ENCODE peak calls at places on chromosome 1, in five cellular contexts. S is fibroblast of pulmonary artery, L is cardiac fibroblast, I is astrocyte, A is A549. E is an unnamed sample.

GRCh38 chr1:55640708-55641473 is 425.7 kb upstream of the USP24 start:
- DNase-seq in L (peak), I (no peak), A (no peak), S (peak), E (peak)

GRCh38 chr1:154501423-154502065 is 475 bp upstream of the TDRD10 start:
- DNase-seq in A (no peak), L (no peak), S (peak), I (no peak), E (no peak)

GRCh38 chr1:180632326-180633088 is 685 bp downstream of the XPR1 start:
- DNase-seq in A (peak), I (no peak), S (no peak), L (peak), E (no peak)

GRCh38 chr1:224114787-224115175 is 870 bp downstream of the FBXO28 start:
- DNase-seq in S (peak), A (no peak), I (no peak), L (peak), E (peak)

GRCh38 chr1:34361781-34362357 is 185.2 kb downstream of the C1orf94 start:
- DNase-seq in L (no peak), I (no peak), S (no peak), A (no peak), E (no peak)

GRCh38 chr1:224203243-224204016 is 20.4 kb downstream of the DEGS1 start:
- DNase-seq in S (peak), A (no peak), I (peak), L (peak), E (peak)

GRCh38 chr1:186636786-186637185 is 43.4 kb downstream of the PTGS2 start:
- DNase-seq in I (no peak), S (no peak), A (no peak), L (no peak), E (no peak)

GRCh38 chr1:151908228-151908691 is 1.1 kb downstream of the THEM4 start:
- DNase-seq in I (no peak), S (peak), A (no peak), L (peak), E (no peak)

GRCh38 chr1:233440952-233441401 is 113.5 kb downstream of the MAP3K21 start:
- DNase-seq in I (peak), L (peak), A (peak), S (peak), E (peak)

GRCh38 chr1:201016943-201017827 is 6.3 kb downstream of the KIF21B start:
- DNase-seq in S (no peak), I (no peak), A (no peak), L (no peak), E (no peak)

GRCh38 chr1:228287541-228288425 is 79.9 kb downstream of the OBSCN start:
- DNase-seq in S (no peak), I (no peak), L (no peak), A (no peak), E (no peak)

GRCh38 chr1:67766117-67766978 is 66.9 kb downstream of the GNG12 start:
- DNase-seq in I (peak), S (peak), L (peak), A (no peak), E (peak)

GRCh38 chr1:30371179-30371788 is 352.1 kb downstream of the MATN1 start:
- DNase-seq in L (no peak), S (no peak), A (no peak), I (no peak), E (no peak)

GRCh38 chr1:221991221-221991620 is 249.3 kb upstream of the DUSP10 start:
- DNase-seq in A (no peak), S (peak), I (peak), L (peak), E (peak)

GRCh38 chr1:68081775-68082283 is 31.4 kb upstream of the DIRAS3 start:
- DNase-seq in A (no peak), L (no peak), S (no peak), I (peak), E (no peak)

GRCh38 chr1:65148548-65149390 is 766 bp downstream of the AK4 start:
- DNase-seq in I (no peak), L (peak), A (peak), S (peak), E (peak)

GRCh38 chr1:157399343-157399983 is 152.9 kb downstream of the FCRL5 start:
- DNase-seq in S (no peak), L (no peak), A (no peak), I (no peak), E (peak)

GRCh38 chr1:200242379-200243041 is 167.3 kb downstream of the ZNF281 start:
- DNase-seq in S (peak), A (no peak), I (no peak), L (peak), E (no peak)

GRCh38 chr1:47527653-47528272 is 89.9 kb downstream of the FOXD2 start:
- DNase-seq in A (no peak), L (peak), I (no peak), S (no peak), E (peak)

DNA sequence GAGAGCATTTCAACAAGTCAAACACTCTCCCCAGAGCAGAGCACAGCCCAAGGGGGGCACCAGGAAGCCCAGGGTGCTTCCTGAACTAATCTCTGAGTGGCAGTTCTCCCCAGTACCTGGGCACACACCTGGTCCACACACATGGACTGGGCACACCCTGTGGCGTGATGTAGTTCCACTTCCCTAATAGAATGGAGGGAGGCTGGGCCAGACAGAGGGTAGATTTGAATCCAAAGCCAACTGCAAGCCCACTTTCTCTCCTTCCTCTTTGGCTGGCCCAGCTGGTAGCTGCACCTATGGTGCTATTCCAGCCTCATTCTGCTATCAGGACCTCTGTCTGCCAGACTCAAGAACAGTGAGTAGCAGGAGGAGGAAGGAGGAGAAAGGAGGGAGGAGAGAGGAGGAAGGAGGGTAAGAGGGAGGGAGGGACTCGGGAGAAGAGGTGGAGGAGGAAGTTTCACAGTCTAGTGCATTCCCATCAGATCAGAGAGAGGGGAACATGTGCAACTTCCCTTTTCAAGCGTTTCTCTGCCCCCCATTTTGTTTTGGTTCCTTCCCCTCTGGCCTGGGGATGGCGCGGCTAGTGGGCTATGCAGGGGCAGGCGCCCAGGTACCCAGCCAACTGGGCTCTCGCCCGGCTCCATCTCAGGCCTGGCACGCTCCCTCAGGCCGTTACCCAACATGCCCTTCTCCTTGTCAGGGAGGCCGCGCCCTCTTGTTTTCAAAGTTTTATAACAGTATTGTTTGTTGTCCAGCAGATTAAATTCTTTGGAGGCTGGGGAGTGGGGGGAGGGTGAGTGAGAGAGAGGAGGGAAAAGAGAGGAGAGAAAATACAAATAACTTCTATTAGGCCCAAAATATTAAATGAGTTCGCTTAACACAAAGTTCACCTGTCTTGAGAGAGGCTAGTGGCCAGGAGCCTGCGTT is 55.8 kb downstream of the CD46 start:
- DNase-seq in S (no peak), I (no peak), A (no peak), L (no peak), E (no peak)
- H3K4me3 ChIP-seq in S (no peak), I (no peak), A (no peak), L (no peak), E (no peak)

GRCh38 chr1:183368213-183369108 is 49.7 kb downstream of the NMNAT2 start:
- DNase-seq in A (no peak), L (no peak), I (no peak), S (no peak), E (no peak)
- TF ChIP-seq CTCF in A (no peak), L (no peak), I (no peak), S (no peak), E (no peak)

GRCh38 chr1:162982364-162982763 is 86.8 kb upstream of the RGS4 start:
- DNase-seq in A (no peak), S (peak), L (no peak), I (no peak), E (no peak)
- H3K4me3 ChIP-seq in A (no peak), S (no peak), L (no peak), I (no peak), E (no peak)

GRCh38 chr1:26820784-26821269 is 5.7 kb upstream of the ZDHHC18 start:
- DNase-seq in I (no peak), S (no peak), A (no peak), L (no peak), E (no peak)
- TF ChIP-seq CTCF in I (no peak), S (peak), A (no peak), L (no peak), E (no peak)

GRCh38 chr1:220789532-220790147 is 2.9 kb downstream of the MTARC1 start:
- DNase-seq in A (no peak), S (peak), I (no peak), L (no peak), E (peak)

GRCh38 chr1:220787069-220787614 is 429 bp downstream of the MTARC1 start:
- DNase-seq in A (peak), I (no peak), S (no peak), L (no peak), E (no peak)

GRCh38 chr1:220786337-220787068 is at the start of gene MTARC1:
- DNase-seq in L (peak), S (peak), I (peak), A (peak), E (peak)

GRCh38 chr1:220788900-220789299 is 2.2 kb downstream of the MTARC1 start:
- DNase-seq in I (no peak), L (no peak), A (no peak), S (no peak), E (no peak)

GRCh38 chr1:220788146-220788545 is 1.4 kb downstream of the MTARC1 start:
- DNase-seq in I (peak), L (no peak), A (no peak), S (no peak), E (no peak)
- H3K4me3 ChIP-seq in I (no peak), L (no peak), A (no peak), S (no peak), E (no peak)

E was measured in AG10803.